ENCODE peak calls at places on chromosome 11, in four cellular contexts. P, H, I and D are unnamed samples.

GRCh38 chr11:77455740-77456139 is 18.2 kb downstream of the PAK1 start:
- DNase-seq in H (no peak), P (no peak), I (no peak), D (no peak)

GRCh38 chr11:96235725-96236124 is 107.3 kb downstream of the MAML2 start:
- DNase-seq in H (no peak), P (no peak), I (no peak), D (no peak)

GRCh38 chr11:40140560-40140959 is 1318.9 kb downstream of the LRRC4C start:
- DNase-seq in I (no peak), P (no peak), H (no peak), D (no peak)

GRCh38 chr11:44327730-44328691 is 18.1 kb upstream of the ALX4 start:
- DNase-seq in I (no peak), H (no peak), P (no peak), D (no peak)

GRCh38 chr11:123188508-123189165 is 6.4 kb downstream of the CLMP start:
- DNase-seq in P (no peak), I (no peak), H (no peak), D (no peak)

GRCh38 chr11:72543849-72544535 is 109.7 kb upstream of the CLPB start:
- DNase-seq in H (no peak), I (no peak), P (no peak), D (no peak)

GRCh38 chr11:121337740-121338272 is 45.2 kb downstream of the SC5D start:
- DNase-seq in H (no peak), I (no peak), P (no peak), D (no peak)

GRCh38 chr11:2793781-2794418 is 91.7 kb downstream of the CDKN1C start:
- DNase-seq in P (no peak), H (no peak), I (no peak), D (peak; percentile 5)

GRCh38 chr11:102990145-102990544 is 34.6 kb upstream of the MMP13 start:
- DNase-seq in P (no peak), H (no peak), I (no peak), D (no peak)

GRCh38 chr11:9363954-9364912 is 20.2 kb upstream of the IPO7 start:
- DNase-seq in H (peak; percentile 36), I (peak; percentile 99), P (peak; percentile 94), D (peak; percentile 92)

GRCh38 chr11:117805048-117805447 is 8.0 kb upstream of the DSCAML1 start:
- DNase-seq in P (no peak), H (no peak), I (no peak), D (no peak)

GRCh38 chr11:134515081-134515960 is 103.3 kb upstream of the B3GAT1 start:
- DNase-seq in I (no peak), H (no peak), P (no peak), D (no peak)

GRCh38 chr11:119910056-119910455 is 181.1 kb upstream of the NECTIN1 start:
- DNase-seq in I (no peak), H (no peak), P (no peak), D (no peak)

GRCh38 chr11:3134651-3135490 is 30.2 kb downstream of the OSBPL5 start:
- DNase-seq in I (no peak), H (no peak), P (no peak), D (peak; percentile 13)

GRCh38 chr11:76067099-76067498 is 139.2 kb downstream of the WNT11 start:
- DNase-seq in H (no peak), P (no peak), I (no peak), D (no peak)

GRCh38 chr11:134364261-134364660 is 32.5 kb downstream of the GLB1L2 start:
- DNase-seq in P (no peak), H (no peak), I (no peak), D (no peak)

GRCh38 chr11:32005786-32006406 is 85.0 kb upstream of the RCN1 start:
- DNase-seq in P (no peak), I (no peak), H (no peak), D (no peak)

GRCh38 chr11:45097721-45098493 is 48.5 kb upstream of the PRDM11 start:
- DNase-seq in H (no peak), P (no peak), I (peak; percentile 65), D (peak; percentile 88)

GRCh38 chr11:3043315-3043871 is 13.8 kb downstream of the CARS1 start:
- DNase-seq in H (no peak), I (no peak), P (no peak), D (no peak)

GRCh38 chr11:61882879-61883278 is 8.5 kb downstream of the FADS3 start:
- DNase-seq in P (no peak), H (no peak), I (no peak), D (no peak)

GRCh38 chr11:94837317-94837716 is 69.2 kb downstream of the AMOTL1 start:
- DNase-seq in P (no peak), I (no peak), H (no peak), D (no peak)

GRCh38 chr11:12675951-12676711 is 1.9 kb downstream of the TEAD1 start:
- DNase-seq in I (no peak), H (no peak), P (no peak), D (no peak)

DNA sequence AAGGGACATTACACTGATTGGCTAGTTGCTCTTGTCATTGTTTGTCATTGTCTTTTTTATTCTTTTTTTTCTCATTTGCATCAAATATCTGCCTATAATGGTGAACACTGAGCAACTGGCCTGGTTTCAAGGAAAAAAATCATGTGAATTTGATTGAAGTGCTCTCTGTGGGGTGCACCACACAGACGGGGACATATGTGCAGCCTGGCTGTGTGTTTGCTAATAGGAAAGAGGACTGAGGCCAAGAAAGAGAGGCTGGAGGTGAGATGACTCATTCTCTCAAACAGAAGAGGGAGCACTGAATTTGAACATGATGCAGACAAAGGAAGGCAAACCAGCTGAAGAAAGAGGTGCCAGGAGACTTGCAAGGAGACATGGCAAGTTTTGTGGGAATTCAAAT is 684.9 kb upstream of the CCDC90B start:
- DNase-seq in P (no peak), H (peak; percentile 11), I (no peak), D (no peak)
- TF ChIP-seq MAX in P (no peak), H (no peak), I (no peak), D (no peak)

GRCh38 chr11:47860526-47860925 is 12.4 kb upstream of the NUP160 start:
- DNase-seq in I (no peak), H (no peak), P (no peak), D (no peak)

GRCh38 chr11:47863893-47864430 is 15.8 kb upstream of the NUP160 start:
- DNase-seq in P (no peak), H (no peak), I (peak; percentile 18), D (no peak)

GRCh38 chr11:47863189-47863892 is 15.2 kb upstream of the NUP160 start:
- DNase-seq in H (no peak), P (no peak), I (no peak), D (no peak)

GRCh38 chr11:47864910-47865309 is 16.8 kb upstream of the NUP160 start:
- DNase-seq in H (no peak), I (no peak), P (no peak), D (no peak)

DNA sequence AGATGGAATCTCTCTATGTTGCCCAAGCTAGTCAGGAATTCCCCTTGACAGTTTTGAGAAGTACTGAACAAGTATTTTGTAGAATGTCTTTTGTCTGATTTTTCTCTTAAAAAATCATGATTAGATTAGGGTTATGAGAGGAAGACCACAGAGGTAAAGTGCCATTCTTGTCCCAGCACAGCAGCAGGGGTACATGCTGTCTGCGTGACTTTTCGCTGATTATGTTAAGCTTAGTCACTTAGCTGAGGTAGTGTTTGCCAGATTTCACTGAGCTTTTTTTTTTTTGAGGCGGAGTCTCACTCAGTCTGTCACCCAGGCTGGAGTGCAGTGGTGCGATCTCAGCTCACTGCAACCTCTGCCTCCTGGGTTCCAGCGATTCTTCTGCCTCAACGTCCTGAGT is 13.6 kb upstream of the NUP160 start:
- DNase-seq in I (peak; percentile 65), P (no peak), H (no peak), D (no peak)
- TF ChIP-seq TCF7 in I (no peak), P (no peak), H (no peak), D (no peak)

GRCh38 chr11:110279881-110280280 is 16.5 kb downstream of the RDX start:
- DNase-seq in H (no peak), I (no peak), P (no peak), D (no peak)
- TF ChIP-seq MAX in H (no peak), I (no peak), P (no peak), D (no peak)

DNA sequence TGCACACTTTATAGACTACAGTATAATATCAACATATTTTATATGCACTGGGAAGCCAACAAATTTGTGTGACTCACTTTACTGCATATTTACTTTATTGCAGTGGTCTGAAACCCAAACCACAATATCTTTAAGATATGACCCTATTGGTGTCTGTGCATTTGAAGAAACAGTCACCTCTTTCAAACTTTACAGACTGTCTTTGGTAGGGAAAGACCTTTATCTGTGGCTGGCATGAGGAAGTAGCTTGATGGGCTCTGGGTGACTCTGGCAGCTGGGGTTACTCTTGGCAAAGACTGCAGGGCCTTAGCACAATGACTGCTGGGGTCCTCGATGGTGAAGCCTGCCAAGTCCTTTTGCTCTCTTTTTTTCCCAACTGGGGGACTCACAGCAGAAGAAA is 21.3 kb upstream of the ABTB2 start:
- DNase-seq in I (no peak), H (no peak), P (no peak), D (no peak)
- TF ChIP-seq TCF7 in I (no peak), H (no peak), P (no peak), D (no peak)

GRCh38 chr11:83088965-83089364 is 17.3 kb upstream of the RAB30 start:
- DNase-seq in P (peak; percentile 16), H (no peak), I (peak; percentile 46), D (no peak)
- TF ChIP-seq MAX in P (no peak), H (no peak), I (no peak), D (no peak)

GRCh38 chr11:108405706-108406105 is 61.6 kb downstream of the C11orf65 start:
- DNase-seq in I (no peak), H (no peak), P (no peak), D (no peak)

GRCh38 chr11:108398439-108398838 is 68.9 kb downstream of the C11orf65 start:
- DNase-seq in H (no peak), I (no peak), P (no peak), D (no peak)

DNA sequence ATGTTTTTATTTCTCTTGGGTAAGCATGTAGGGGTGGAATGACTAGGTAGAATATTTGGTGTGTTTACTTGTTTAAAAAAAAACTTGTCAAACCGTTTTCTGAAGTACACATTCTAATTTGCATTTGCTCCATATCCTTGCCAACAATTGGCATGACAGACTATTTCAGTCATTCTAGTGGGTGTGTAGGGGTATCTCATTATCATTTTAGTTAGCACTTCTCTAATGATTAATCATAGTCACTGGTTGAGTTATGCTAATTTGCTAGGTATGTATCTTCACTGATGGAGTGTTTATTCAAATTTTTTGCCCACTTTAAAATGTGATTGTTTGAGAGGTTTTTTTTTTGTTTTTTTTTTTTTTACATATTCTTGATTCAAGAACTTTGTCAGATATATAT is 64.3 kb downstream of the C11orf65 start:
- DNase-seq in I (no peak), H (no peak), P (no peak), D (no peak)
- TF ChIP-seq TCF7 in I (no peak), H (no peak), P (no peak), D (no peak)

DNA sequence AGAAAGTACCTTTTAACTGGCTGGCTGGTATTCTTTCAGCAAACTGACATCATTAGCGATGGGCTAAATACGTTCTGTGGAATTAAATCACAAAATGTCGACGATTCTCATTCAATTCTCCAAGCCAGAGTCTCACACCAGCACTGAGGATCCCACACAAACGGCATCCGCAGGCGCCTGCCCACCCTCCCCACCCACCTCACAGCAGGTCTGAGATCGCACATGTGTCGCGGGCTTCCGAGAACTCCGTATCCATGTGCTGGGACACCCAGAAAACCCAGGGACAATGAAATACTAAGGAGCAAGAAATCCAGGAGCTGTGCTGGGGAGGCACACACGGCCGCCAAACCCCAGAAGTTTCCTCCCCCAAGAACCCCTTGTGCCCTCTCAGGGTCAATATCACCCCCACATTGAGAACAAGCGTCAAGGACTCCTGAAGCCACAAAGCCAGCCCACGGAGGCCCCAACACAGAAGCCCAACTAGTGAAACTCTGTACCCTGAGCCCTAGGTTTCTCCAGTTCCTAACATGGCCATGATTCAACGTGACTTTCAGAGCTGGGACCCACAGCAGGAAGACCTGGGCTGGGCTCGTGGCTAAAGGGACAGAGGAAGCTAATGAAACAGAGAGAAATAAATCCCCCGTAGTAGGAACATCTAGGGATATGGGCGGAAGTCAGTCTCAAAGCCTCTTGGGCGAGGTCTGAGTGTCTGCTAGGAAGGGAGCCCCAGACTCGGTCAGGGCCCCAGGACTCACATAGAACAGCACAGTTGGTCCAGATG is 8.0 kb downstream of the TOLLIP start:
- DNase-seq in I (no peak), P (no peak), H (no peak), D (no peak)
- TF ChIP-seq MAX in I (no peak), P (no peak), H (no peak), D (no peak)